ENCODE peak calls at places on chromosomes 16 and 17, in nine cellular contexts. M is A549, S is esophagus squamous epithelium, A is gastrocnemius medialis, L is MM.1S, I is heart right ventricle, W is left lung, T is heart left ventricle, Y is endodermal cell. U is an unnamed sample. For H3K4me1, the result is how much of the 10 kb centered on the place peaks cover.

GRCh38 chr17:8447816-8448215 is 12.1 kb downstream of the NDEL1 start:
- DNase-seq in M (no peak), S (no peak), A (no peak), L (no peak), I (no peak), W (no peak), T (no peak), Y (peak), U (no peak)

GRCh38 chr17:28684963-28685362 is 23.0 kb downstream of the SUPT6H start:
- DNase-seq in M (peak), S (no peak), A (peak), L (no peak), I (no peak), W (no peak), T (no peak), Y (no peak), U (no peak)

GRCh38 chr16:15928261-15929104 is 20.9 kb upstream of the ABCC1 start:
- DNase-seq in M (no peak), S (no peak), A (no peak), L (no peak), I (no peak), W (no peak), T (no peak), Y (no peak), U (no peak)

GRCh38 chr17:57669671-57670529 is 75.2 kb downstream of the CCDC182 start:
- DNase-seq in M (no peak), S (no peak), A (no peak), L (no peak), I (no peak), W (no peak), T (no peak), Y (peak), U (no peak)

GRCh38 chr16:23485841-23486240 is 24.5 kb downstream of the GGA2 start:
- DNase-seq in M (no peak), S (no peak), A (no peak), L (no peak), I (no peak), W (no peak), T (no peak), Y (no peak), U (no peak)

GRCh38 chr17:36534117-36534880 is at the start of gene MYO19:
- DNase-seq in M (peak), S (no peak), A (peak), L (peak), I (peak), W (peak), T (peak), Y (peak), U (peak)

GRCh38 chr17:27846042-27846655 is 45.8 kb upstream of the NOS2 start:
- DNase-seq in M (no peak), S (no peak), A (no peak), L (no peak), I (no peak), W (no peak), T (no peak), Y (peak), U (no peak)

GRCh38 chr16:75433732-75434413 is 570 bp upstream of the CFDP1 start:
- DNase-seq in M (peak), S (no peak), A (peak), L (peak), I (no peak), W (no peak), T (peak), Y (peak), U (peak)

GRCh38 chr17:7130626-7131467 is 16.2 kb upstream of the ASGR2 start:
- DNase-seq in M (no peak), S (no peak), A (peak), L (no peak), I (no peak), W (no peak), T (no peak), Y (peak), U (no peak)

GRCh38 chr17:3003401-3004149 is 59.8 kb downstream of the OR1D5 start:
- DNase-seq in M (no peak), S (no peak), A (no peak), L (no peak), I (peak), W (peak), T (peak), Y (no peak), U (peak)

GRCh38 chr17:6755281-6755680 is 565 bp upstream of the XAF1 start:
- DNase-seq in M (no peak), S (no peak), A (no peak), L (no peak), I (peak), W (peak), T (peak), Y (no peak), U (no peak)

GRCh38 chr17:67290244-67290993 is 45.4 kb upstream of the HELZ start:
- DNase-seq in M (no peak), S (no peak), A (no peak), L (no peak), I (no peak), W (no peak), T (no peak), Y (no peak), U (no peak)

DNA sequence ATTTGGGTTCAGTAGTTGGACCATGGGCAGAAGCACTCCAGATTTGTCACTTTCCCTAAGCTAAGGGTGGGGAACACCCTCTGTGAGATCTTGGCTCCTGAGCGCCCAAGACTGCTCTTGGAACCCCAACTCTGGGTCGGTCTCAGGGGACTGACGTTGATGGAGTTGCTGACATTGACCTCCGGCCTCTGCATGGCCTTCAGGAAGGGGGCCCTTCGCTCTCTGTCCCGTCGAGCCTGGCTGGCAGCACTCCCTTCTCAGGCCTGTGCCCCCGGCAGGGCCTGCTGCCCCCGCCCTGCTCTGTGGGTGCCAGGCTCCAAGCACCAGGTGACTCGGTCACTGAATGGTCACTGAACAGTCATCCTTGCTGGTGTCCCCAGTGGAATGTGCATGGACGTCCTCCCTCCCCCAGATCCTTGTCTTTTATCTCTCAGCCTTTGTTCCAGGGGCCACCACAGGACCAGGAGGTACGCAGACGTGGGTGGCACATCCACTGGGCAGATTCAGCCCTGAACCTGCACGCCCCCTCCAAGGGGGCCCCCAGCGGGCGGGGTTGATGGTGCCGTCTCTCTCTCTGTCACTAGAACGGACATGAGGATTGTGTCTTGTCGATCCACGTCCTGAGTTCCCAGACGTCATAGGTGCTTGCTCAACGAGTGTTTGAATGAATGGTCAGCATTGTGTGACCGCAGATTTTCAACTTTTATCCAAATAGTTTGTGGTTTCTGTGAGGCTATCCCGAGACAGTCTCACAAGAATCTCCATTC is 314.5 kb downstream of the SEC14L1 start:
- DNase-seq in M (no peak), S (no peak), A (no peak), L (no peak), I (peak), W (no peak), T (peak), Y (no peak), U (no peak)
- H3K27ac ChIP-seq in M (no peak), S (peak), A (peak), L (no peak), I (no peak), W (peak), T (no peak), Y (peak), U (peak)

DNA sequence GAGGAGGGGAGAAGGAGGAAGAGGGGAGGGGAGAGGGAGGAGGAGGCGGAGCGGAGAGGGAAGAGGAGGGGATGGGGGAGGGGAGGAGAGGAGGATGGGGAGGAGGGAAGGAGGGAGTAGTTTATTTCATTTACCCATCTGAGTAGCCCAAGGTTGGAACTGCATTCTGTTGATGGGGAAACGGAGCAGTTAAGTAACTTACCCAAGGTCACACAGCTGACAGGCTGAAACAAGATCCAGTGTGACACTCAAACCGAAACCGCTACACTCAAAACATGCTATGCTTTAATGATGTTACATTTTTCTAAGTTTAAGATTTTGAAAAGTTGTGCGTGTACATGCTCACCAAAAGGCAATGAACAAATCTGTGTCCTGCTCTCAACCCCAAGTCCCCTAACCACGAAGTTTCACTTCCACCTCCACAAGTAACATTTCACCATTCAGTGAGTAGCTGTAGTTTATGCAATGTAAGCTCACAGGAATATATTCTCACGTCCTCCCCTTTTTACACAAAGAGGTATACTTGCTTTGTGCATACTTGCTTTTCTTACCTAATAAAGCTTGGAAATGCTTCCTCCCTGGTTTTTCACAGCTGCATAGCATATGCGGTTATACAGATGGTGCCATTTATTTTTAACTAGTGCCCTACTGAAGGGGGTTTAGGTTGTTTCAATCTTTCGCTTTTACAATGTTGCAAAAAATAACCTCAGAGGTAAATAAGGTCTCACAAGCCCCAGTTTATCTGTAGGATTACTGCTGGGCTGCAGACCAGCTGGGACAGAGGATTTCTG is 275.3 kb downstream of the PARN start:
- DNase-seq in M (no peak), S (no peak), A (peak), L (peak), I (no peak), W (peak), T (no peak), Y (no peak), U (no peak)
- H3K4me1 ChIP-seq in M (under half), S (under half), A (under half), L (under half), I (under half), W (under half), T (under half), Y (under half), U (under half)

DNA sequence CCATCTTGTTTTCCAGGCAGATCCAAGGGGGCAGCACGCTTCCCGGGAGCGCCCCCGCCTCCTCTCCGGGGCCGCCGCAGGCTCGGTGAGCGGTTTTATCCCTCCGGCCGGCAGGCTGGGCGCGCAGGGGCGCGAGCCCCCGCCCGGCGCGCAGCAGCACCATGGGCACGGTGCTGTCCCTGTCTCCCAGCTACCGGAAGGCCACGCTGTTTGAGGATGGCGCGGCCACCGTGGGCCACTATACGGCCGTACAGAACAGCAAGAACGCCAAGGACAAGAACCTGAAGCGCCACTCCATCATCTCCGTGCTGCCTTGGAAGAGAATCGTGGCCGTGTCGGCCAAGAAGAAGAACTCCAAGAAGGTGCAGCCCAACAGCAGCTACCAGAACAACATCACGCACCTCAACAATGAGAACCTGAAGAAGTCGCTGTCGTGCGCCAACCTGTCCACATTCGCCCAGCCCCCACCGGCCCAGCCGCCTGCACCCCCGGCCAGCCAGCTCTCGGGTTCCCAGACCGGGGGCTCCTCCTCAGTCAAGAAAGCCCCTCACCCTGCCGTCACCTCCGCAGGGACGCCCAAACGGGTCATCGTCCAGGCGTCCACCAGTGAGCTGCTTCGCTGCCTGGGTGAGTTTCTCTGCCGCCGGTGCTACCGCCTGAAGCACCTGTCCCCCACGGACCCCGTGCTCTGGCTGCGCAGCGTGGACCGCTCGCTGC is 825 bp downstream of the CDK5R1 start:
- DNase-seq in M (no peak), S (no peak), A (no peak), L (no peak), I (no peak), W (no peak), T (peak), Y (peak), U (no peak)
- H3K4me3 ChIP-seq in M (peak), S (peak), A (peak), L (peak), I (peak), W (peak), T (peak), Y (peak), U (peak)

GRCh38 chr17:74972973-74973328 is 392 bp upstream of the HID1 start:
- DNase-seq in M (no peak), S (no peak), A (no peak), L (no peak), I (no peak), W (no peak), T (no peak), Y (no peak), U (no peak)

GRCh38 chr17:74970395-74970794 is 2.2 kb downstream of the HID1 start:
- DNase-seq in M (no peak), S (no peak), A (no peak), L (no peak), I (no peak), W (no peak), T (no peak), Y (peak), U (no peak)

GRCh38 chr17:74971842-74972106 is 785 bp downstream of the HID1 start:
- DNase-seq in M (no peak), S (no peak), A (no peak), L (no peak), I (no peak), W (no peak), T (no peak), Y (no peak), U (no peak)

GRCh38 chr17:74972107-74972972 is at the start of gene HID1:
- DNase-seq in M (peak), S (no peak), A (no peak), L (peak), I (peak), W (peak), T (peak), Y (peak), U (no peak)

DNA sequence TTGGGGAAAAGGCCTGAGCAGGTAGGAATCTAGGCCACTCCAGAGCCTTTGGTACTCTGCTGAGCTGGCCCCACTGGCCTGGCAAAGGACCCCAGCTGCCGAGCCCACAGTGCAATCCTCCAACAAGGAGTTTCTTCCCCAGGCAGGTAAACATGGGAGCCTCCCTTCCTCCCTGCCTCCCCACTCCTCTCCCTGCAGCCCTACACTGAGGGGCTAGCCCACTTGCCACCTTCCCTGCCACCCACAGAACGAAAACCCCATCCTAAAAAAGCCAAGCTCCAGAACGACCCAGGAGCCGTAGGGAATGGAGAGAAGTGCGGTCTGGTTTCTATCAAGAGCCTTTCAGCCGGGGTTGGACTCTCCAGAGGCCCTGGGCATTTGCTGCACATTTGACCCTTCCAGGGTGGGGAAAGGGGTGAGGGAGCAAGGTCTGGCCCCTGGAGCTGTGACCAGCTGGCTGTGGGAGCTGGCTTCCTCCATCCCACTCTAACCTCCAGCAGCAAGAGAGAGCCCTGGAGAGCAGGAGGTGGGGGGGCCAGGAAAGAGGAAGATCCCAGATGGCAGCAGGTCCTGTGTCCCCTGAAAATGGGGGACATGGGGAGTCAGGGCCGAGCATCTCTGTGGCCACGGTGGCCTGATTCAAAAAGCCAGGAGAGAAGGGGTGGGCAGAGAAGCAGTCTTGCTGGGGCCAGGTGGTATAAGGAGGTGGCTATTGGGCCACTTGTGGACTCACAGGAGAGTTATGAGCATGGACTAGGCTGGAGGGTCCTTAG is 1.3 kb downstream of the HID1 start:
- DNase-seq in M (no peak), S (no peak), A (no peak), L (no peak), I (no peak), W (no peak), T (no peak), Y (peak), U (no peak)
- H3K27ac ChIP-seq in M (peak), S (peak), A (peak), L (no peak), I (peak), W (peak), T (peak), Y (peak), U (peak)

GRCh38 chr16:57810197-57811024 is 8.1 kb upstream of the KIFC3 start:
- DNase-seq in M (peak), S (peak), A (peak), L (peak), I (peak), W (peak), T (peak), Y (peak), U (peak)

GRCh38 chr16:57815987-57816745 is 13.9 kb upstream of the KIFC3 start:
- DNase-seq in M (peak), S (peak), A (peak), L (peak), I (peak), W (peak), T (peak), Y (peak), U (peak)

GRCh38 chr16:57814896-57815295 is 12.6 kb upstream of the KIFC3 start:
- DNase-seq in M (no peak), S (no peak), A (no peak), L (peak), I (no peak), W (no peak), T (no peak), Y (no peak), U (no peak)

GRCh38 chr16:57809843-57810196 is 7.5 kb upstream of the KIFC3 start:
- DNase-seq in M (no peak), S (no peak), A (no peak), L (peak), I (peak), W (no peak), T (no peak), Y (no peak), U (no peak)

GRCh38 chr16:57813466-57813865 is 11.2 kb upstream of the KIFC3 start:
- DNase-seq in M (no peak), S (no peak), A (no peak), L (no peak), I (no peak), W (no peak), T (no peak), Y (peak), U (no peak)
- H3K4me1 ChIP-seq in M (half or more), S (half or more), A (under half), L (half or more), I (under half), W (under half), T (under half), Y (under half), U (under half)